ENCODE peak calls at places on chromosomes 16 and 17, in four cellular contexts. W is nucleus accumbens, A is right cardiac atrium, Z is sigmoid colon. G is an unnamed sample.
A peak's percentile ranks its signal among the peaks of the same experiment; 100 is the strongest.

GRCh38 chr17:8225813-8226535 is 15.6 kb upstream of the AURKB start:
- DNase-seq in W (peak; percentile 12), A (peak; percentile 75), Z (no peak), G (no peak)

GRCh38 chr17:80769516-80769915 is 222.1 kb upstream of the CHMP6 start:
- DNase-seq in A (no peak), W (no peak), Z (peak; percentile 9), G (no peak)

GRCh38 chr17:14545156-14545906 is 244.4 kb downstream of the HS3ST3B1 start:
- DNase-seq in Z (no peak), W (no peak), A (no peak), G (no peak)

GRCh38 chr17:48012151-48012520 is 25.5 kb downstream of the COPZ2 start:
- DNase-seq in A (peak; percentile 79), W (no peak), Z (no peak), G (peak; percentile 90)

GRCh38 chr16:3158014-3158497 is 23.2 kb downstream of the ZNF213 start:
- DNase-seq in Z (no peak), W (no peak), A (no peak), G (no peak)

GRCh38 chr16:48881272-48881671 is 271.3 kb upstream of the N4BP1 start:
- DNase-seq in Z (no peak), A (no peak), W (no peak), G (no peak)

GRCh38 chr17:213286-214105 is 32.0 kb upstream of the DOC2B start:
- DNase-seq in W (no peak), Z (peak; percentile 59), A (no peak), G (peak; percentile 64)

GRCh38 chr17:82281502-82282238 is 8.2 kb upstream of the CSNK1D start:
- DNase-seq in Z (no peak), W (no peak), A (no peak), G (peak; percentile 59)

GRCh38 chr16:14510939-14511797 is 118.9 kb downstream of the PARN start:
- DNase-seq in Z (no peak), A (no peak), W (no peak), G (no peak)

GRCh38 chr17:18185832-18186231 is 2.2 kb downstream of the ALKBH5 start:
- DNase-seq in A (no peak), W (no peak), Z (no peak), G (no peak)

GRCh38 chr17:77909816-77910215 is 48.7 kb upstream of the TNRC6C start:
- DNase-seq in W (no peak), Z (peak; percentile 30), A (peak; percentile 14), G (no peak)

GRCh38 chr17:39077874-39078273 is 73.6 kb downstream of the PLXDC1 start:
- DNase-seq in A (no peak), Z (no peak), W (no peak), G (no peak)

GRCh38 chr16:24999856-25000447 is 15.2 kb downstream of the ARHGAP17 start:
- DNase-seq in A (no peak), W (no peak), Z (no peak), G (no peak)

GRCh38 chr16:51402785-51403184 is 251.7 kb upstream of the SALL1 start:
- DNase-seq in Z (no peak), A (no peak), W (no peak), G (no peak)

GRCh38 chr16:82874251-82874650 is 247.5 kb downstream of the CDH13 start:
- DNase-seq in W (no peak), A (no peak), Z (no peak), G (no peak)

GRCh38 chr16:58500329-58501241 is 642 bp downstream of the NDRG4 start:
- DNase-seq in A (peak; percentile 44), Z (peak; percentile 56), W (no peak), G (peak; percentile 69)

GRCh38 chr17:74449773-74450172 is 16.7 kb upstream of the CD300A start:
- DNase-seq in Z (no peak), W (no peak), A (no peak), G (peak; percentile 61)

GRCh38 chr17:74759941-74760340 is 11.5 kb downstream of the NHERF1 start:
- DNase-seq in W (no peak), Z (no peak), A (no peak), G (no peak)

GRCh38 chr17:13265306-13265705 is 247.5 kb upstream of the ELAC2 start:
- DNase-seq in Z (no peak), A (no peak), W (no peak), G (no peak)

GRCh38 chr16:2092866-2093265 is 42.8 kb downstream of the PKD1 start:
- DNase-seq in W (no peak), A (no peak), Z (no peak), G (no peak)

GRCh38 chr17:44334315-44335181 is 9.9 kb upstream of the SLC25A39 start:
- DNase-seq in Z (no peak), W (no peak), A (no peak), G (peak; percentile 73)

GRCh38 chr16:23059433-23059832 is 89.8 kb downstream of the USP31 start:
- DNase-seq in A (no peak), W (no peak), Z (no peak), G (no peak)